ENCODE peak calls at places on chromosomes 2 and 18, in five cellular contexts. L is T-helper 2 cell, Y is RCC 7860, F is endothelial cell, Q is NB4. C is an unnamed sample.

GRCh38 chr2:48233005-48233404 is 296.9 kb upstream of the STON1 start:
- DNase-seq in Y (no peak), L (no peak), Q (no peak), F (no peak), C (no peak)

GRCh38 chr18:22499421-22499820 is 81.7 kb upstream of the CTAGE1 start:
- DNase-seq in F (no peak), Q (no peak), L (no peak), Y (no peak), C (no peak)

GRCh38 chr2:179842498-179843153 is 18.8 kb downstream of the ZNF385B start:
- DNase-seq in L (no peak), Y (no peak), Q (peak; percentile 49), F (peak; percentile 60), C (peak; percentile 9)

GRCh38 chr2:199219551-199219950 is 238.2 kb downstream of the SATB2 start:
- DNase-seq in F (no peak), Y (no peak), Q (no peak), L (no peak), C (no peak)

GRCh38 chr2:207734264-207734635 is 22.8 kb downstream of the CCNYL1 start:
- DNase-seq in Q (peak; percentile 46), Y (peak; percentile 45), L (no peak), F (no peak), C (peak; percentile 59)

GRCh38 chr18:48408727-48409590 is at the start of gene ZBTB7C:
- DNase-seq in L (no peak), Q (peak; percentile 47), F (peak; percentile 38), Y (no peak), C (peak; percentile 35)

GRCh38 chr2:26991717-26992116 is 21.3 kb downstream of the MAPRE3 start:
- DNase-seq in F (no peak), Y (no peak), Q (no peak), L (no peak), C (no peak)

GRCh38 chr2:199851499-199851816 is 466 bp upstream of the FTCDNL1 start:
- DNase-seq in Q (no peak), L (no peak), Y (no peak), F (no peak), C (no peak)

GRCh38 chr18:59963229-59963628 is 63.4 kb downstream of the PMAIP1 start:
- DNase-seq in L (no peak), Y (no peak), F (no peak), Q (no peak), C (no peak)

GRCh38 chr2:117058366-117058765 is 756.1 kb upstream of the DDX18 start:
- DNase-seq in L (no peak), Q (peak; percentile 84), Y (no peak), F (no peak), C (no peak)

GRCh38 chr2:122191331-122191730 is 435.9 kb downstream of the TSN start:
- DNase-seq in F (peak; percentile 55), L (no peak), Y (peak; percentile 26), Q (peak; percentile 51), C (peak; percentile 39)

GRCh38 chr2:235709969-235710879 is 216.4 kb downstream of the AGAP1 start:
- DNase-seq in Q (peak; percentile 57), Y (no peak), F (no peak), L (no peak), C (no peak)

GRCh38 chr2:43358688-43359201 is 132.3 kb upstream of the ZFP36L2 start:
- DNase-seq in Y (no peak), L (no peak), F (no peak), Q (no peak), C (no peak)

GRCh38 chr2:221844187-221844586 is 272.1 kb upstream of the EPHA4 start:
- DNase-seq in L (no peak), Q (no peak), Y (no peak), F (no peak), C (no peak)

GRCh38 chr2:22737144-22737543 is 647.8 kb upstream of the KLHL29 start:
- DNase-seq in Y (no peak), Q (peak; percentile 15), L (no peak), F (no peak), C (no peak)

GRCh38 chr18:43970656-43971055 is 693.4 kb upstream of the SYT4 start:
- DNase-seq in F (no peak), Y (peak; percentile 26), L (no peak), Q (no peak), C (no peak)

GRCh38 chr18:23662309-23663263 is at the start of gene ANKRD29:
- DNase-seq in Q (peak; percentile 72), F (peak; percentile 29), L (peak; percentile 13), Y (peak; percentile 36), C (peak; percentile 62)

GRCh38 chr2:20597868-20598183 is 53.1 kb downstream of the HS1BP3 start:
- DNase-seq in L (no peak), Y (no peak), F (no peak), Q (no peak), C (no peak)

GRCh38 chr18:23068692-23069305 is 66.5 kb upstream of the CABLES1 start:
- DNase-seq in F (no peak), Q (peak; percentile 85), Y (no peak), L (no peak), C (no peak)

GRCh38 chr2:231714639-231715498 is 6.5 kb downstream of the PTMA start:
- DNase-seq in L (peak; percentile 73), F (peak; percentile 81), Q (peak; percentile 87), Y (peak; percentile 37), C (peak; percentile 54)